ENCODE peak calls at places on chromosomes 2 and 18, in six cellular contexts. One of them, this sample, is unnamed.

GRCh38 chr2:208147759-208148158 is 1.8 kb upstream of the CRYGB start:
- DNase-seq in CD4-positive, alpha-beta T cell: no peak
- DNase-seq in coronary artery: no peak
- DNase-seq in nucleus accumbens: no peak
- DNase-seq in Caki2: no peak
- DNase-seq in PC-3: no peak
- DNase-seq in this sample: no peak

GRCh38 chr2:25524507-25524906 is 148.9 kb downstream of the DTNB start:
- DNase-seq in CD4-positive, alpha-beta T cell: no peak
- DNase-seq in coronary artery: no peak
- DNase-seq in nucleus accumbens: no peak
- DNase-seq in Caki2: no peak
- DNase-seq in PC-3: no peak
- DNase-seq in this sample: no peak

GRCh38 chr2:237301595-237301994 is 112.4 kb downstream of the COL6A3 start:
- DNase-seq in CD4-positive, alpha-beta T cell: no peak
- DNase-seq in coronary artery: no peak
- DNase-seq in nucleus accumbens: no peak
- DNase-seq in Caki2: no peak
- DNase-seq in PC-3: no peak
- DNase-seq in this sample: no peak

GRCh38 chr2:230828272-230828961 is 36.3 kb upstream of the ITM2C start:
- DNase-seq in CD4-positive, alpha-beta T cell: no peak
- DNase-seq in coronary artery: no peak
- DNase-seq in nucleus accumbens: no peak
- DNase-seq in Caki2: no peak
- DNase-seq in PC-3: no peak
- DNase-seq in this sample: no peak

GRCh38 chr18:3036108-3036507 is 23.2 kb upstream of the LPIN2 start:
- DNase-seq in CD4-positive, alpha-beta T cell: no peak
- DNase-seq in coronary artery: no peak
- DNase-seq in nucleus accumbens: no peak
- DNase-seq in Caki2: no peak
- DNase-seq in PC-3: no peak
- DNase-seq in this sample: no peak

GRCh38 chr2:133264951-133265949 is 303.0 kb downstream of the NCKAP5 start:
- DNase-seq in CD4-positive, alpha-beta T cell: no peak
- DNase-seq in coronary artery: no peak
- DNase-seq in nucleus accumbens: peak
- DNase-seq in Caki2: peak
- DNase-seq in PC-3: peak
- DNase-seq in this sample: no peak

GRCh38 chr2:219168526-219168925 is 1.3 kb downstream of the SLC23A3 start:
- DNase-seq in CD4-positive, alpha-beta T cell: no peak
- DNase-seq in coronary artery: no peak
- DNase-seq in nucleus accumbens: no peak
- DNase-seq in Caki2: no peak
- DNase-seq in PC-3: peak
- DNase-seq in this sample: no peak

GRCh38 chr2:236988690-236989639 is 96.7 kb upstream of the COPS8 start:
- DNase-seq in CD4-positive, alpha-beta T cell: no peak
- DNase-seq in coronary artery: peak
- DNase-seq in nucleus accumbens: no peak
- DNase-seq in Caki2: no peak
- DNase-seq in PC-3: no peak
- DNase-seq in this sample: no peak

GRCh38 chr18:21000667-21001066 is 110.9 kb downstream of the ROCK1 start:
- DNase-seq in CD4-positive, alpha-beta T cell: no peak
- DNase-seq in coronary artery: no peak
- DNase-seq in nucleus accumbens: no peak
- DNase-seq in Caki2: no peak
- DNase-seq in PC-3: peak
- DNase-seq in this sample: no peak

GRCh38 chr2:191836853-191837769 is 9.8 kb downstream of the CAVIN2 start:
- DNase-seq in CD4-positive, alpha-beta T cell: no peak
- DNase-seq in coronary artery: no peak
- DNase-seq in nucleus accumbens: no peak
- DNase-seq in Caki2: no peak
- DNase-seq in PC-3: no peak
- DNase-seq in this sample: no peak

GRCh38 chr2:101199153-101199810 is 48.1 kb upstream of the TBC1D8 start:
- DNase-seq in CD4-positive, alpha-beta T cell: no peak
- DNase-seq in coronary artery: no peak
- DNase-seq in nucleus accumbens: no peak
- DNase-seq in Caki2: peak
- DNase-seq in PC-3: peak
- DNase-seq in this sample: no peak

GRCh38 chr2:149410701-149411484 is 80.5 kb downstream of the LYPD6 start:
- DNase-seq in CD4-positive, alpha-beta T cell: no peak
- DNase-seq in coronary artery: no peak
- DNase-seq in nucleus accumbens: no peak
- DNase-seq in Caki2: no peak
- DNase-seq in PC-3: peak
- DNase-seq in this sample: no peak

GRCh38 chr2:71154798-71155197 is 24.4 kb downstream of the MPHOSPH10 start:
- DNase-seq in CD4-positive, alpha-beta T cell: no peak
- DNase-seq in coronary artery: no peak
- DNase-seq in nucleus accumbens: no peak
- DNase-seq in Caki2: no peak
- DNase-seq in PC-3: peak
- DNase-seq in this sample: no peak

GRCh38 chr2:32357545-32358482 is 991 bp downstream of the BIRC6 start:
- DNase-seq in CD4-positive, alpha-beta T cell: peak
- DNase-seq in coronary artery: peak
- DNase-seq in nucleus accumbens: no peak
- DNase-seq in Caki2: peak
- DNase-seq in PC-3: peak
- DNase-seq in this sample: no peak

GRCh38 chr18:73742959-73743358 is 404.7 kb downstream of the FBXO15 start:
- DNase-seq in CD4-positive, alpha-beta T cell: no peak
- DNase-seq in coronary artery: no peak
- DNase-seq in nucleus accumbens: no peak
- DNase-seq in Caki2: no peak
- DNase-seq in PC-3: no peak
- DNase-seq in this sample: no peak

GRCh38 chr18:34659579-34660517 is 50.2 kb upstream of the DTNA start:
- DNase-seq in CD4-positive, alpha-beta T cell: no peak
- DNase-seq in coronary artery: peak
- DNase-seq in nucleus accumbens: peak
- DNase-seq in Caki2: peak
- DNase-seq in PC-3: peak
- DNase-seq in this sample: peak

GRCh38 chr2:62344472-62344871 is 148.6 kb downstream of the B3GNT2 start:
- DNase-seq in CD4-positive, alpha-beta T cell: no peak
- DNase-seq in coronary artery: no peak
- DNase-seq in nucleus accumbens: no peak
- DNase-seq in Caki2: peak
- DNase-seq in PC-3: peak
- DNase-seq in this sample: no peak

GRCh38 chr2:86703704-86704370 is 16.3 kb upstream of the RMND5A start:
- DNase-seq in CD4-positive, alpha-beta T cell: no peak
- DNase-seq in coronary artery: no peak
- DNase-seq in nucleus accumbens: no peak
- DNase-seq in Caki2: peak
- DNase-seq in PC-3: peak
- DNase-seq in this sample: no peak

GRCh38 chr2:217530399-217531100 is 472.2 kb downstream of the TNS1 start:
- DNase-seq in CD4-positive, alpha-beta T cell: no peak
- DNase-seq in coronary artery: no peak
- DNase-seq in nucleus accumbens: no peak
- DNase-seq in Caki2: no peak
- DNase-seq in PC-3: no peak
- DNase-seq in this sample: no peak